ENCODE peak calls at places on chromosomes 5 and 9, in seven cellular contexts. T is HepG2, D is transverse colon, L is SK-N-SH, K is A549, Q is ovary, W is stomach. S is an unnamed sample. For H3K4me1, the result is how much of the 10 kb centered on the place peaks cover.

GRCh38 chr5:116354699-116355098 is 219.9 kb downstream of the SEMA6A start:
- DNase-seq in T (no peak), W (no peak), K (no peak), D (no peak), L (no peak), Q (no peak), S (no peak)

GRCh38 chr9:114613087-114613486 is 2.0 kb downstream of the TMEM268 start:
- DNase-seq in Q (no peak), D (no peak), L (no peak), W (no peak), T (no peak), K (no peak), S (no peak)

GRCh38 chr9:114611516-114612271 is 603 bp downstream of the TMEM268 start:
- DNase-seq in Q (peak), L (no peak), W (peak), D (peak), K (peak), T (no peak), S (peak)

GRCh38 chr9:88989961-88990570 is 1.2 kb upstream of the S1PR3 start:
- DNase-seq in D (no peak), W (no peak), Q (no peak), L (no peak), K (no peak), T (no peak), S (no peak)

GRCh38 chr5:171420429-171421231 is 1.2 kb downstream of the FGF18 start:
- DNase-seq in T (no peak), Q (peak), L (peak), D (peak), K (no peak), W (peak), S (peak)

GRCh38 chr5:139698461-139699146 is 50.5 kb downstream of the CXXC5 start:
- DNase-seq in L (peak), T (no peak), Q (peak), K (no peak), D (peak), W (peak), S (peak)

GRCh38 chr5:116154931-116155330 is 70.1 kb downstream of the COMMD10 start:
- DNase-seq in T (no peak), K (no peak), L (no peak), D (no peak), W (no peak), Q (no peak), S (no peak)

GRCh38 chr5:67404261-67405100 is 207.9 kb upstream of the CD180 start:
- DNase-seq in K (peak), W (no peak), D (no peak), L (no peak), T (peak), Q (no peak), S (no peak)

GRCh38 chr5:44388504-44389409 is 463 bp downstream of the FGF10 start:
- DNase-seq in Q (peak), D (no peak), W (peak), T (no peak), K (no peak), L (no peak), S (peak)

GRCh38 chr5:172866802-172867748 is 33.0 kb downstream of the ERGIC1 start:
- DNase-seq in W (peak), D (no peak), L (no peak), K (no peak), Q (peak), T (no peak), S (peak)

GRCh38 chr5:131538177-131538593 is 96.8 kb downstream of the RAPGEF6 start:
- DNase-seq in K (no peak), D (no peak), Q (no peak), T (peak), L (no peak), W (no peak), S (no peak)

GRCh38 chr5:127875235-127876021 is 172.2 kb downstream of the CCDC192 start:
- DNase-seq in K (peak), Q (no peak), W (peak), T (peak), L (peak), D (peak), S (no peak)

GRCh38 chr5:57319633-57320032 is 145.8 kb downstream of the GPBP1 start:
- DNase-seq in L (no peak), K (no peak), W (no peak), Q (no peak), D (no peak), T (no peak), S (no peak)

GRCh38 chr5:181160-181559 is 10.1 kb upstream of the LRRC14B start:
- DNase-seq in W (no peak), K (no peak), D (no peak), T (no peak), Q (no peak), L (no peak), S (no peak)

GRCh38 chr9:79201641-79202040 is 370.1 kb upstream of the TLE4 start:
- DNase-seq in W (no peak), Q (no peak), L (no peak), T (no peak), D (no peak), K (no peak), S (no peak)

GRCh38 chr5:94759022-94759421 is 140.6 kb downstream of the SLF1 start:
- DNase-seq in W (no peak), D (no peak), K (no peak), T (no peak), Q (no peak), L (no peak), S (no peak)

GRCh38 chr9:126478216-126478981 is 135.3 kb upstream of the LMX1B start:
- DNase-seq in W (no peak), L (no peak), K (no peak), T (no peak), D (no peak), Q (no peak), S (no peak)

GRCh38 chr9:109776391-109776790 is 3.6 kb upstream of the PALM2AKAP2 start:
- DNase-seq in D (no peak), L (no peak), K (no peak), T (no peak), W (no peak), Q (no peak), S (no peak)

GRCh38 chr5:83711982-83712601 is 8.6 kb downstream of the HAPLN1 start:
- DNase-seq in D (peak), K (peak), T (peak), W (peak), Q (no peak), L (peak), S (no peak)

GRCh38 chr9:133155156-133155555 is 8.6 kb downstream of the GBGT1 start:
- DNase-seq in Q (peak), L (peak), D (no peak), W (no peak), K (no peak), T (no peak), S (no peak)

GRCh38 chr9:33198163-33198562 is 31.0 kb upstream of the B4GALT1 start:
- DNase-seq in W (no peak), K (no peak), L (no peak), D (no peak), T (no peak), Q (peak), S (no peak)

GRCh38 chr9:33202018-33202417 is 34.9 kb upstream of the B4GALT1 start:
- DNase-seq in W (no peak), L (no peak), D (no peak), Q (no peak), T (no peak), K (no peak), S (no peak)

GRCh38 chr9:33197279-33197678 is 30.1 kb upstream of the B4GALT1 start:
- DNase-seq in L (no peak), Q (peak), K (no peak), D (no peak), T (no peak), W (no peak), S (no peak)

GRCh38 chr9:33196736-33197135 is 29.6 kb upstream of the B4GALT1 start:
- DNase-seq in L (no peak), W (no peak), D (no peak), Q (no peak), T (no peak), K (no peak), S (no peak)

DNA sequence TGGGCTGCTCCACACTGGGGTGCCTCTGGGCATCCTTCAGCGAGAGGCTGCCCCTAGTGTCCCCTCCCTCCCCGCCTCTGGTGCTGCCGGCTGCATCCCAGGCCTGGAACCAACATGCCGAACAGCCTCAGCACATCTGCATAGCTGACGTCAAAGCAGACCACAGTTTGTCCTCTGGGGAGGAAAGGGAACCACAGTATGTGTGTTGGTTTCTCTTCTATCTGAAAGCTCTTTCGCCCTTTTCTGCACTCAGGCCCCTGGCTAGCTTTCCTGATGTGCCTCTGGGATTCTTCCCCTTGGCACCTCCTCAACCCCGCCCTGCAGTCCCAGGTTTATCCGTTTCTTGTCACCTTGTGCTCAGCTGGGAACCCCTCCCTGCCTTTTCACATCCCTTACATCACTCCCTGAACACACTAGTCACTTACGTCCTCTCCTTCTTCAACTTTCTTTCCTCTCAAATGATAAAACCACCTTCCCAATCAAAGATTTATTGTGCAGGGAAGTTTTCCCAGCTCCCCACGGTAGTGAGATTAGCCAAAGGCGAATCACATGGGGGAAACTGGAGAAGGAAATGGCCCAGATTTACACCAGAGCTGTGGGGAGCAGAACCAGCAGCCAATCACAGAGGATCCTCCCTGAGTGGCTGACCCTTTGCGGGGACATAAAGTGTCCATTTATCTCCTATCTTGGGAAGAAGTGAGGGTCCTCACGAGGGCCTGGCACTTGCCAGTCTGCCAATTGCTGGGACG is 35.6 kb upstream of the B4GALT1 start:
- DNase-seq in W (peak), D (peak), T (no peak), L (no peak), K (no peak), Q (peak), S (no peak)
- H3K4me3 ChIP-seq in W (no peak), D (no peak), T (no peak), L (no peak), K (no peak), Q (no peak), S (no peak)

DNA sequence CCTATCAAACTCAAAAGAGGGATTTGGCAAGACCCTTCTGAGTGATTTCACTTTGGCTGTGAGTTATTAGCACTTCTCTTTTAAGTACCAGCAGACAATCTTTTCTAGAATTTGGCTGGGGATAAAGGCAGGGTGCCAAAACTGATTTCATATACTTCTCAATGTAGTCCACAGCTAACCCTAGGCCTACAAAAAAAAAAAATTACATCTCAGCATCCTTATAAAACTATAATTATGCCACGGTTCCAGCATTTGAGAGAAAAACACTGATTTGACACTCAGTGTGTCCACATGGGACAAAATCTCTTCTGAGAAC is 144.6 kb upstream of the CDH6 start:
- DNase-seq in T (no peak), K (no peak), W (no peak), L (no peak), D (no peak), Q (no peak), S (no peak)
- H3K4me1 ChIP-seq in T (under half), K (under half), W (under half), L (under half), D (under half), Q (under half), S (under half)

DNA sequence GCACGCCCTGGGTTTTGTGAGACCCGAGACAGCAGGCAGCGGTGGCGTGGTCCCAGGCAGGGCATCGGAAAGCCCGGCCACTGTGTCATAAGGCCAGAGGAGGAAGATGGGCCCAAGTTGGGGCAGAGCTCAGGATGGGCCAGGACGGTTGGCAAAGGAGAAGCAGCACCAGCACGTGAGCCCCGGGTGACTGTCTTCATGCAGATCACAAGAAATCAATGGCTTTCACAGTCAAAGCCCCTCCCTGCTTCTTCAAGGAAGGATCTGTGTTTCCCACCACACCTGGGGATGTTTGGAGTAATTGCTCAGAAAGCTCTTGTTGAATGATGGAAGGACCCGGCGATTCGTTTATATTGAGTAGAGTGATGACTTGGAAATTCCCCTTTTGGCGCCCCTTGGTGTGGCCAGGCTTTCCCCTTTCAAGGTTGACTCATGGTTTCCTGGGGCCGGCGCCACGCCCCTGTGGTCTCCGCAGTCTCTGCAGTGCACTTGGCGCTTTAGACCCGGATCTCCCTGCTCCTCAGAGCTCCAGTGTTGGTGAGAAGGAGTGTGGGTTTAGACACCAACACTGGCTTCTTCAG is 52.1 kb downstream of the IL31RA start:
- DNase-seq in T (no peak), K (no peak), W (no peak), Q (no peak), L (no peak), D (no peak), S (no peak)
- TF ChIP-seq EP300 in T (no peak), K (no peak), W (no peak), Q (no peak), L (no peak), D (no peak), S (no peak)

GRCh38 chr5:134446938-134447337 is 35.3 kb upstream of the CDKN2AIPNL start:
- DNase-seq in L (no peak), D (peak), W (no peak), Q (no peak), T (no peak), K (no peak), S (no peak)

GRCh38 chr5:134449167-134449566 is 37.5 kb upstream of the CDKN2AIPNL start:
- DNase-seq in W (no peak), D (no peak), Q (no peak), K (no peak), T (no peak), L (no peak), S (peak)

GRCh38 chr5:134447815-134448520 is 36.3 kb upstream of the CDKN2AIPNL start:
- DNase-seq in K (no peak), W (no peak), T (no peak), Q (no peak), D (no peak), L (no peak), S (no peak)

GRCh38 chr5:134445841-134446818 is 34.4 kb upstream of the CDKN2AIPNL start:
- DNase-seq in D (no peak), K (no peak), Q (no peak), L (no peak), T (no peak), W (no peak), S (no peak)

DNA sequence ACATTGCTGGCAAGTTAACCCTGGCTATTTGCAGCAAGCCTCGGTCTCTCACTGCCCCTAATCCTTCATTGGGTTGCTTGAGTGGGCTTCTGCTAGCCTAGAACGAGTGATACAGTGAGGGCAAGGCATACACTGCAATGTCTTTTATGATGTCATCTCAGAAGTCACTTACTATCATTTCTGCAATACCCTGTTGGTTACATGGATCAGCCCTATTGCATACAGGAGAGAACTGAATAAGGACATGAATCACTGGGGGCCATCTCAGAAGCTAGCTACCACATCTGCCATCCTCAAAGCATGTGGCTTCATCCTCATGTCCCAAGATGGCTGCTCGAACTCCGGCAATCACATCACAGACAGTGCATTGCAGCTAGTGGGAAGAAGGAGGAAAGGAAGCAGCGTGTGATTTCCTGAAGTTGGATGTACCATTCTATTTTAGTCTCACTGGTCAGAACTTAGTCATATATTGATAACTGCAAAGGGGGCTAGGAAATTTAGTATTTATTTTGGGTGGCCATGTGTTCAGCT is 33.3 kb upstream of the CDKN2AIPNL start:
- DNase-seq in L (no peak), Q (no peak), W (no peak), T (no peak), K (no peak), D (no peak), S (no peak)
- H3K4me3 ChIP-seq in L (no peak), Q (no peak), W (no peak), T (no peak), K (no peak), D (no peak), S (no peak)

GRCh38 chr9:87606921-87607521 is 109.4 kb downstream of the DAPK1 start:
- DNase-seq in K (peak), T (no peak), L (no peak), D (no peak), W (no peak), Q (no peak), S (no peak)

GRCh38 chr9:87604886-87605588 is 107.4 kb downstream of the DAPK1 start:
- DNase-seq in K (no peak), Q (no peak), T (no peak), D (no peak), W (no peak), L (no peak), S (no peak)

GRCh38 chr9:87603854-87604490 is 106.3 kb downstream of the DAPK1 start:
- DNase-seq in L (no peak), K (no peak), T (no peak), Q (no peak), W (no peak), D (no peak), S (no peak)

GRCh38 chr9:87607859-87608258 is 110.2 kb downstream of the DAPK1 start:
- DNase-seq in Q (no peak), K (no peak), D (no peak), L (no peak), T (no peak), W (no peak), S (no peak)

GRCh38 chr9:87605676-87606075 is 108.0 kb downstream of the DAPK1 start:
- DNase-seq in T (no peak), W (no peak), L (peak), D (no peak), K (no peak), Q (no peak), S (no peak)
- H3K4me1 ChIP-seq in T (under half), W (under half), L (under half), D (under half), K (under half), Q (under half), S (under half)

GRCh38 chr9:131678499-131679111 is 61.3 kb downstream of the RAPGEF1 start:
- DNase-seq in D (peak), K (peak), T (peak), L (no peak), W (peak), Q (peak), S (no peak)
- TF ChIP-seq EP300 in D (peak), K (no peak), T (no peak), L (peak), W (no peak), Q (no peak), S (no peak)

S was measured in suprapubic skin.